ENCODE peak calls at places on chromosomes 16 and 17, in seven cellular contexts. X, U, N, V, D, L and P are unnamed samples.

GRCh38 chr17:1551741-1552140 is 10.9 kb downstream of the PITPNA start:
- DNase-seq in V (no peak), N (no peak), L (no peak), X (no peak), U (no peak), D (no peak), P (no peak)

GRCh38 chr16:58678269-58678668 is 6.3 kb downstream of the SLC38A7 start:
- DNase-seq in U (no peak), X (no peak), L (no peak), D (no peak), V (no peak), N (no peak), P (no peak)

GRCh38 chr17:17926036-17926435 is 46.2 kb downstream of the TOM1L2 start:
- DNase-seq in D (no peak), N (no peak), V (no peak), X (no peak), L (no peak), U (no peak), P (no peak)

GRCh38 chr17:27217631-27218030 is 76.3 kb upstream of the WSB1 start:
- DNase-seq in U (no peak), V (no peak), L (peak; percentile 37), N (no peak), X (no peak), D (no peak), P (no peak)

GRCh38 chr17:47621293-47622178 is 28.2 kb upstream of the KPNB1 start:
- DNase-seq in V (no peak), U (no peak), L (no peak), N (peak; percentile 88), X (no peak), D (peak; percentile 74), P (peak; percentile 87)

GRCh38 chr16:11431915-11432465 is 86.7 kb downstream of the RMI2 start:
- DNase-seq in V (no peak), X (no peak), U (no peak), N (no peak), L (no peak), D (no peak), P (no peak)

GRCh38 chr17:351875-352420 is 659 bp downstream of the RPH3AL start:
- DNase-seq in D (no peak), L (no peak), N (peak; percentile 57), X (no peak), U (no peak), V (no peak), P (no peak)

GRCh38 chr17:34859652-34860051 is 101.6 kb downstream of the CCT6B start:
- DNase-seq in D (no peak), L (no peak), X (no peak), V (no peak), N (no peak), U (no peak), P (no peak)

GRCh38 chr17:79645777-79646088 is 34.9 kb upstream of the RBFOX3 start:
- DNase-seq in X (no peak), D (no peak), L (no peak), V (peak; percentile 35), N (no peak), U (no peak), P (no peak)

GRCh38 chr17:79850571-79851460 is 11.6 kb upstream of the CBX4 start:
- DNase-seq in U (no peak), D (no peak), X (peak; percentile 21), V (no peak), N (peak; percentile 90), L (no peak), P (peak; percentile 99)

GRCh38 chr16:66487580-66488235 is 60.6 kb downstream of the BEAN1 start:
- DNase-seq in U (no peak), V (no peak), L (peak; percentile 6), D (no peak), N (no peak), X (no peak), P (no peak)

GRCh38 chr17:10062757-10063385 is 135.5 kb downstream of the GAS7 start:
- DNase-seq in X (no peak), L (no peak), N (no peak), U (no peak), V (no peak), D (peak; percentile 31), P (no peak)

GRCh38 chr17:80844418-80844990 is 147.1 kb upstream of the CHMP6 start:
- DNase-seq in N (no peak), V (no peak), L (no peak), U (no peak), X (no peak), D (no peak), P (no peak)

GRCh38 chr17:71966055-71966454 is 154.8 kb upstream of the SOX9 start:
- DNase-seq in N (no peak), X (no peak), D (no peak), L (no peak), V (no peak), U (no peak), P (no peak)

GRCh38 chr17:43427362-43428043 is 28.7 kb downstream of the ARL4D start:
- DNase-seq in X (no peak), L (no peak), U (peak; percentile 42), V (no peak), D (no peak), N (no peak), P (no peak)

GRCh38 chr17:50892101-50892776 is 26.1 kb upstream of the TOB1 start:
- DNase-seq in U (no peak), X (no peak), L (no peak), D (no peak), N (no peak), V (no peak), P (no peak)

GRCh38 chr16:47574091-47575054 is 113.2 kb downstream of the PHKB start:
- DNase-seq in D (no peak), X (peak; percentile 25), U (no peak), N (no peak), V (no peak), L (no peak), P (no peak)

GRCh38 chr16:50501251-50501650 is 46.9 kb upstream of the NKD1 start:
- DNase-seq in X (no peak), D (no peak), V (no peak), U (no peak), L (no peak), N (no peak), P (no peak)

GRCh38 chr16:24685539-24686432 is 43.7 kb upstream of the TNRC6A start:
- DNase-seq in D (peak; percentile 56), U (peak; percentile 73), X (no peak), V (peak; percentile 60), N (peak; percentile 79), L (no peak), P (peak; percentile 34)

DNA sequence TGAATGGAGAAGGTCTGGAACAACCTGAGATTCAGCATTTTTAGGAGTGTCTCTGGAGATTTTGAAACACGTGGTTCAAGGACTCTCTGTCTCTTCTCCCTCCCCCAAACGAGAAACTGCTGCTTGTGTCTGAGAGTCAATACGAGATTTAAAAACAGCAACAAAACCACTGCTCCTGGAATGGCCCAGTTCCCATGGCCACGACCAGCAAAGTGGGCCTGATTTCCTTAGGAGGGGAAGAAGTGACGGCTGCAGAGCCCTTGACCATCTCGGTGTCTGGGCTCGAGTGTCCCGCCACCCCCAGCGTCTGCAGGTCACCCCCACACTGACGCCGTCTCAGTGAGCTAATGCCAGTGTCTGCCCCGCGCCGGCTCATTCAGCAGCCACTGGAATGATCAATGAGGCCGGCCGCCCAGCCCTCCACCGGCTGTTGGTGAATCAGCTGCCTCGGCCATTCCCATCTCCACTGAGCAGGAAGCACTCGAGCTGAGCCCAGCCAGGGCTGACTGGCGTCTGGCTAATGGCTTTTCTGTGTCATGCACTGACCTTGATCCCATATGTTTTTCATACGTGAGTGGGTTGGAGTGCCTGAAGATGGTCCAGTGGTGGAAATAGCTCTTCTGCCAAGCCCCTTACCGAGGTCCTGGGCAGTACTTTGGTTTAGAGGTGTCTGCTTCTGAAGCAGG is 151.8 kb downstream of the PITPNC1 start:
- DNase-seq in V (peak; percentile 67), L (peak; percentile 24), N (peak; percentile 67), U (peak; percentile 92), X (no peak), D (peak; percentile 98), P (peak; percentile 98)
- TF ChIP-seq POLR2A in V (no peak), L (no peak), N (no peak), U (peak; percentile 77), X (no peak), D (peak; percentile 34), P (peak; percentile 53)

DNA sequence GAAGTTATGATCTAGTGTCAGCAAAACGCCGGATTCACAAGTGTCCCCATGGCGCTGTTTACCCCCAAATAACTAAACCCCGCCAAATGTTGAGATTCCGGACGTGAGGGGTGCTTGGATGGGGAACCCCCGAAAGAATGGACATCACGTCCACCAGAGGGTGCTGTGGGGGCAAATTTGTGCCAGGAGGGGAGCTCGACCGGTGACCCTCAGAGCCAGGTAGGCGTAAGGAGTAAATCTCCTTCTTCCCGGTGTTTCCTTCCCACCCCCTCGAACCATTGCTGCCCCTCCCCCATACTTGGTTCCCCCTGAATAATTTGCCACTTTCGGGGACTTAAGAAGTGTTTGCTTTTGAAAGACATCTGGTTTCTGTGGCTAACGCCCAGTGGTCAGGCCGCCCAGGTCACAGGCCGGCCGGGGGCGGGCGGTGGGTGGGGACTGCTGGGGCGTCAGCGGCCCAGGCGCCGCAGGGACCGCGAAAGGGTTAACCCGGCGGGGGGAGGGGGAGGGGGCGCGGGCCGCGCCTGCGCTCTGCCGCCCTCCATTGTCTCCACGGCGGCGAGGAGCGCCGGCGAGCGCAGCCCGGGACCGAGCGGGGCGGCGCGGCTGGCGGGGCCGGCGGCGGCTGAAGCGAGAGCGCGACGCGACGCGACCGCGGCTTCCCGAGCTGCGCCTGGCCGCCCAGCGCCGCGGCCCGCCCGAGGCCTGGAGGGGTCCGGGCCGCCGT is at the start of gene ZNRF1:
- DNase-seq in X (peak; percentile 94), D (peak; percentile 83), N (peak; percentile 86), U (peak; percentile 86), L (peak; percentile 64), V (peak; percentile 94), P (peak; percentile 79)
- TF ChIP-seq POLR2A in X (no peak), D (peak; percentile 39), N (peak; percentile 87), U (no peak), L (no peak), V (peak; percentile 74), P (peak; percentile 93)

GRCh38 chr17:81865733-81866439 is 5.3 kb downstream of the ARHGDIA start:
- DNase-seq in N (no peak), L (no peak), D (no peak), U (peak; percentile 99), X (no peak), V (no peak), P (no peak)
- TF ChIP-seq POLR2A in N (no peak), L (peak; percentile 96), D (no peak), U (peak; percentile 79), X (no peak), V (no peak), P (no peak)

DNA sequence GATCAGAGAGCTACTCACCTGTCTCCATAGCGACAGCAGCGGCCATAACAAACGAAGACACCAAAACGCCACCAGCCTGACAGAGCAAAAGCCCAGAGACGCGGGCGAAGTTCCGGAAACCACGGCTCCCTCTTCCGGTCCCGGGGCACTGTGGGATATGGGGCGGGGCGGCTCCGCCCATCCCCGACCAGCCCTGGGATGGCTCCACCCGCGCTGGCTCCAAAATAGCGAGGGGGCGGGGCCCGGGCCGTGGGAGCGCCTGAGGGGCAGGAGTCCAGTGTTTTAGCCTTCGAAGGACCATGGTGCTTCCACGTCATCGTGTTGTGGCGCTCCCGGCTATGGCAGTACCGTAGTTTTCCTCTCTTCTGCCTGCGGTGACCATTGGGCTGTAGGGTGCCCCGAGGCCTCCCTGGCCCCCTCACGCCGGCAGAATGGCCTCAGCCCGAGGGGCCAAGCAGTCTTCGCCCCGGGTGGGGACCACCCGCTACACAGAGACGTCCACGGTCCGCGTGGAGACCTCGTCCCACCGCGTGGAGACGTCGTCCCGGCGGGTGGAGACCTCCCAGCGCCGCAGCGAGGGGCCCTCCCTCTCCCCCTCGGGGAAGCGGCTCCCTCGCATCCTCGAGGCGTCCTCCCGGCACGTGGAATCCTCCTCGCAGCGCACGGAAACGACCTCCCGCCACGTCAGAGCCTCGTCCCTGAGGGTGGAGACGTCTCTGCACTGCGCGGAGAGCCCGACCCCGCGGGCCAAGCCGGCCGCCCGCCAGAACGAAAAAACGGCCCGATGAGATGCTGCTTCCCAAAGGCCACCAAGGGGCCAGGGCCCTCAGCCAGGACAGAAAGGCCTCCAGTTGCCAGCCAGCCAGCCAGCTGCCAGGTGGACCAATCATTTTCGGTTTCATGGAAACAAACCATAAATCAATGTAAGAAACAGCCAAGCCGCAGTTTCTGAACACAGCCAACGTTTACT is at the start of the genes C17orf100 and MED31:
- DNase-seq in X (peak; percentile 95), U (peak; percentile 97), L (peak; percentile 93), N (peak; percentile 95), D (peak; percentile 98), V (peak; percentile 97), P (peak; percentile 96)
- TF ChIP-seq POLR2A in X (peak; percentile 87), U (peak; percentile 81), L (peak; percentile 65), N (peak; percentile 69), D (peak; percentile 13), V (peak; percentile 23), P (peak; percentile 32)